ENCODE peak calls at places on chromosomes 3 and 15, in five cellular contexts. L is H9, O is trophoblast cell, A is H1, K is neuronal stem cell. B is an unnamed sample.
A peak's percentile ranks its signal among the peaks of the same experiment; 100 is the strongest.

GRCh38 chr3:99633887-99634558 is 4.4 kb upstream of the COL8A1 start:
- DNase-seq in L (no peak), A (no peak), K (no peak), O (no peak), B (no peak)

GRCh38 chr3:11562277-11562881 is 81.3 kb downstream of the VGLL4 start:
- DNase-seq in K (no peak), A (no peak), L (no peak), O (no peak), B (no peak)

GRCh38 chr3:48399387-48400172 is 27.6 kb downstream of the FBXW12 start:
- DNase-seq in K (no peak), L (peak; percentile 41), O (peak; percentile 25), A (no peak), B (no peak)

GRCh38 chr3:174951023-174951422 is 91.9 kb downstream of the NAALADL2 start:
- DNase-seq in L (no peak), K (no peak), A (no peak), O (peak; percentile 83), B (peak; percentile 78)

GRCh38 chr3:159208080-159208479 is 406.2 kb downstream of the MFSD1 start:
- DNase-seq in A (no peak), K (no peak), L (no peak), O (no peak), B (no peak)

GRCh38 chr3:48413611-48414010 is 16.3 kb downstream of the PLXNB1 start:
- DNase-seq in L (no peak), A (no peak), O (no peak), K (no peak), B (no peak)

GRCh38 chr15:88987951-88988671 is 74.9 kb upstream of the MFGE8 start:
- DNase-seq in O (no peak), A (no peak), L (peak; percentile 72), K (no peak), B (no peak)

GRCh38 chr15:82306791-82307713 is 42.2 kb downstream of the GOLGA6L10 start:
- DNase-seq in K (no peak), L (peak; percentile 28), A (no peak), O (no peak), B (no peak)

GRCh38 chr15:36810656-36811449 is 231.4 kb downstream of the CDIN1 start:
- DNase-seq in L (peak; percentile 40), O (no peak), K (no peak), A (no peak), B (peak; percentile 34)

GRCh38 chr3:184040010-184040409 is 8.5 kb downstream of the HTR3D start:
- DNase-seq in L (peak; percentile 63), O (peak; percentile 58), K (no peak), A (no peak), B (peak; percentile 33)

DNA sequence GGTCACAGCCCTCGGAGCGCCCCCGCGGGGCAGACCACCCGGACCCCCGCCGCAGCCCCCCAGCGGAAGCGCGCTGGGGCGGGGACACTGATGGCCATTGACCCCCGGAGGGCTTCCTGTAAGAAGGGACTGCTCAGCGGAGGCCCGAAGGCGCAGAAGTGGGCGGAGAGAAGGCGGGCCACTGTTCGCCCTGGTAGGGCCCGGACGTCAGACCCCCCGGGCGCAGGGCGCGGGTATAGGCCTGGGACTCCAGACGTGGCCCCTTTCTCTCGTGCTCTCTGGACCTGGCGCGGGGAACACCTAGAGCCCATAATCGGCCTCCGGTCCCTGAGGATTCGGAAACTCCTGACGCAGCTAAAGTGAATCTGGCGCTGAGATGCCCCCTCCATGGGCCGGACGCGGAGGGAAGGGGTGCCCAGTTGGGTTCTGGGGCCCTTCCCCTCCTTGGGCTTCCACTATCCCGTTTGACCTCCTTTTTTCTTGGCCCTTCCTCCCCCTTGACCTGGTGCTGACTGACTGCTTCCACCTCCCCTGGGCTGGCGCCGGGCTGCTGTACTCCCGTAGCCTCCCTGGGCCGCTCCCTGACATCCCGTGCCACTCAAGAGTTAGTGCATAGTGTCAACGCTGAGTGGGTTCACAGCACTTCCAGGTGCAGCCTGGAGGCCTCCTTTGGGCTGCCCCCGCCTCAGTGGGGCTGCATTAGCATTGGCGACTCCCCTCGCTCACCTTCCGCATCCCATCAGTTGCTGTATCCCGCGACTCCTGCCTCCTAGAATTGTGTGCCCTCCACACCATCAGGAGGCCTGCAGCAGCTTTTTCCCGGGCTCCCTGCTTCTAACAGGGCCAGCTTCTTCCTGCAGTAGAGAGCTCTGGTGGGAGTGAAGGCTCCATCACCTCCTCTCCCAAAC is 693 bp downstream of the ABTB1 start:
- DNase-seq in K (no peak), A (no peak), O (peak; percentile 73), L (peak; percentile 39), B (peak; percentile 68)
- H4K8ac ChIP-seq in K (peak overlapping the region; percentile 30), A (peak overlapping the region; percentile 84), O (peak overlapping the region; percentile 71), L (no peak overlapping the region), B (peak overlapping the region; percentile 56)

DNA sequence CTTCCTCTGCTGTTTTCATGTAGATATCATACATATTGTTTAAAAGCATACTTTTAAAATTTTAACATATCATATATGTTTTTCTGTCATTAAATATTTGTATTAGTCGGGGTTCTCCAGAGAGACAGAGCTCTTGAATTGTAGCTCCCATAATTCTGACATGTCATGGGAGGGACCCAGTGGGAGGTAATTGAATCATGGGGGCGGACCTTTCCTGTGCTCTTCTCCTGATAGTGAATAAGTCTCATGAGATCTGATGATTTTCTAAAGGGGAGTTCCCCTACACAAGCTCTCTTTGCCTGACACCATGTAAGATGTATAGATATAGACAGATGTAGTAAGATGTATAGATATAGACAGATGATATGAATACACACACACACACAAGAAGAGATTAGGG is 161.2 kb upstream of the ABI3BP start:
- DNase-seq in O (no peak), K (no peak), L (no peak), A (no peak), B (no peak)
- H2BK12ac ChIP-seq in O (no peak overlapping the region), K (no peak overlapping the region), L (no peak overlapping the region), A (no peak overlapping the region), B (no peak overlapping the region)

GRCh38 chr3:73513260-73513659 is 111.5 kb downstream of the PDZRN3 start:
- DNase-seq in O (no peak), A (no peak), L (no peak), K (no peak), B (no peak)

GRCh38 chr3:73510784-73511183 is 114.0 kb downstream of the PDZRN3 start:
- DNase-seq in K (no peak), O (no peak), L (no peak), A (no peak), B (no peak)

GRCh38 chr3:73510298-73510697 is 114.4 kb downstream of the PDZRN3 start:
- DNase-seq in K (no peak), A (no peak), O (no peak), L (no peak), B (no peak)

GRCh38 chr3:73511555-73511954 is 113.2 kb downstream of the PDZRN3 start:
- DNase-seq in L (peak; percentile 49), A (no peak), O (no peak), K (no peak), B (no peak)

DNA sequence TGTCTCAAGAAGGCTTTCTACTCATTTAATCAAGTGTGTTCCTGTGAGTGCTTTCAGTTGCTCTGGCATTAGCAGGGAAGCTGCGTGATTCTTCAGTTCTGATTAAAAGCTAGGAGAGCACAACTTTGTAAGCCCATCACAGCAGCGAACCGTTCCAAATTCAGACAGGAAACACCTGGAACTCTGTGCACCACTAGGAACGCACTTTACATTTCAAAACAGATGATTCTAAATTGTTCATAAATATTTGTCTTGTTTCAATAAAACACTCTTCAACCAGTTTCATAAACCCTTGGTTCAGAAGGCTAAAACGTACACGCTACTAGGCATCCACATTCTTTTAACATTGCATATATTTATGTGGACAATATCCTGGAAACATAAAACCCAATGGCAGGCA is 112.6 kb downstream of the PDZRN3 start:
- DNase-seq in L (no peak), A (no peak), K (no peak), O (no peak), B (peak; percentile 23)
- H4K8ac ChIP-seq in L (no peak overlapping the region), A (no peak overlapping the region), K (no peak overlapping the region), O (no peak overlapping the region), B (no peak overlapping the region)

DNA sequence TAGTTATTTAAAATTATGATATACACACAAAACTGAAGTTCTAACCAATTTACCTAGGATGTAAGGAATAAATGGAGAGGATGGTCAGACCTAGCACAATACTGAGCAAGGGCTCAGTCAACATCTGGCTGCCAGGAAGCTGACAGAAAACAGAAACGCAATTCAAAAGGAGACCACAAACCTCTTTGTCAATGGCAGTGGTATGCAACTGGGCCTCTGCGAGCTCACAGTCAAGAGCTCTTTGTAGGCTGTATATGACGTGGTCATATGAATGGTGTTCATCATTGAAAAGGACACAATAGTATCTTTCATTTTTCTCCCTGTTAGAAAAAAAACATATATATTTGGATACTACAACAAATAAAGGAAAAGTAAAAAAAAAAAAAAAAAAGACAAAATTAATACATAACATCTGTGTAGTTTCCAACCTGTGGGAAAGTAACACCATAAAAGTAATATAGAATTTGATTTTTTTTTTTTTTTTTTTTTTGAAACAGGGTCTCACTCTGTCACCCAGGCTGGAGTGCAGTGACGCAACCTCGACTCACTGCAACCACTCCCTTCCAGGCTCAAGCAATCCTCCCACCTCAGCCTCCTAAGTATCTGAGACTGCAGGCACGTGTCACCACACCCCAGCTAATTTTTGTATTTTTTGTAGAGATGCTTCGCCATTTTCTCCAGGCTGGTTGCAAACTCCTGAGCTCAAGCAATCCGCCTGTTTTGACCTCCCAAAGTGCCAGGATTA is 37.9 kb downstream of the UBR1 start:
- DNase-seq in O (peak; percentile 24), L (no peak), A (no peak), K (no peak), B (peak; percentile 86)
- H2BK12ac ChIP-seq in O (no peak overlapping the region), L (no peak overlapping the region), A (no peak overlapping the region), K (no peak overlapping the region), B (no peak overlapping the region)

GRCh38 chr3:12838179-12838965 is 3.0 kb downstream of the RPL32 start:
- DNase-seq in K (no peak), O (no peak), L (no peak), A (no peak), B (no peak)

GRCh38 chr3:12842469-12842868 is 1.1 kb upstream of the RPL32 start:
- DNase-seq in A (no peak), O (no peak), L (no peak), K (no peak), B (no peak)

GRCh38 chr3:12840591-12841084 is 727 bp downstream of the RPL32 start:
- DNase-seq in A (no peak), L (no peak), K (no peak), O (no peak), B (no peak)

GRCh38 chr3:12841085-12841969 is at the start of gene RPL32:
- DNase-seq in L (peak; percentile 83), O (peak; percentile 98), A (peak; percentile 81), K (peak; percentile 89), B (peak; percentile 98)

DNA sequence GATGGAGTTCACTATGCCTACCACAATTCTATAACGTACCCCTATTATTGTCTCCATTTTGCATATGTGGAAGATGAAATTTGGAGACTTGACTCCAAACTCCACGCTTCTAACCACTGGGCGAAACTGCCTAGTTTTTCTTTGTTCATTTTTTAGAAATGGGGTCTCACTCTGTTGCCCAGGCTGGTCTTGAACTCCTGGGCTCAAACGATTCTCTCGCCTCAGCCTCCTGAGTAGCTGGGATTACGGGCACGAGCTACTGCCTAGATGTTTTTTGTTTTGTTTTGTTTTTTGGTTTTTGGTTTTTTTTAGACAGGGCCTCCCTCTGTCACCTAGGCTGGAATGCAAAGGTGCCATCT is 584 bp upstream of the RPL32 start:
- DNase-seq in O (no peak), K (no peak), A (no peak), L (no peak), B (no peak)
- H4K8ac ChIP-seq in O (peak overlapping the region; percentile 79), K (no peak overlapping the region), A (no peak overlapping the region), L (no peak overlapping the region), B (peak overlapping the region; percentile 72)

B was measured in mesenchymal stem cell.